ENCODE peak calls at places on chromosome 16, in six cellular contexts. X is esophagus muscularis mucosa, G is pancreas, I is spleen, Y is H1, L is SK-N-SH. K is an unnamed sample.

GRCh38 chr16:65523258-65523950 is 401.5 kb upstream of the CDH11 start:
- DNase-seq in X (no peak), G (no peak), I (no peak), Y (no peak), L (no peak), K (no peak)

GRCh38 chr16:14491831-14492529 is 138.1 kb downstream of the PARN start:
- DNase-seq in X (peak), G (no peak), I (no peak), Y (no peak), L (no peak), K (no peak)

GRCh38 chr16:49532243-49532870 is 158.8 kb downstream of the C16orf78 start:
- DNase-seq in X (no peak), G (no peak), I (peak), Y (no peak), L (no peak), K (no peak)

GRCh38 chr16:80664226-80664625 is 123.4 kb downstream of the DYNLRB2 start:
- DNase-seq in X (peak), G (no peak), I (no peak), Y (no peak), L (no peak), K (no peak)

GRCh38 chr16:81553080-81553813 is 108.6 kb downstream of the CMIP start:
- DNase-seq in X (no peak), G (no peak), I (peak), Y (no peak), L (peak), K (peak)

GRCh38 chr16:77868478-77868877 is 80.1 kb downstream of the VAT1L start:
- DNase-seq in X (no peak), G (no peak), I (no peak), Y (no peak), L (no peak), K (no peak)

GRCh38 chr16:15592324-15592723 is 50.6 kb downstream of the MARF1 start:
- DNase-seq in X (no peak), G (no peak), I (peak), Y (no peak), L (no peak), K (no peak)

GRCh38 chr16:85955566-85955965 is 56.6 kb downstream of the IRF8 start:
- DNase-seq in X (no peak), G (no peak), I (no peak), Y (no peak), L (no peak), K (no peak)

GRCh38 chr16:50665128-50665878 is 15.8 kb downstream of the SNX20 start:
- DNase-seq in X (peak), G (peak), I (peak), Y (peak), L (peak), K (peak)

GRCh38 chr16:88374736-88375135 is 8.0 kb upstream of the ZNF469 start:
- DNase-seq in X (no peak), G (no peak), I (peak), Y (no peak), L (peak), K (peak)

GRCh38 chr16:88372522-88372921 is 10.2 kb upstream of the ZNF469 start:
- DNase-seq in X (no peak), G (no peak), I (no peak), Y (no peak), L (no peak), K (no peak)

GRCh38 chr16:88373927-88374492 is 8.7 kb upstream of the ZNF469 start:
- DNase-seq in X (no peak), G (no peak), I (peak), Y (no peak), L (no peak), K (no peak)

GRCh38 chr16:88375236-88376052 is 7.3 kb upstream of the ZNF469 start:
- DNase-seq in X (no peak), G (no peak), I (peak), Y (no peak), L (peak), K (peak)

DNA sequence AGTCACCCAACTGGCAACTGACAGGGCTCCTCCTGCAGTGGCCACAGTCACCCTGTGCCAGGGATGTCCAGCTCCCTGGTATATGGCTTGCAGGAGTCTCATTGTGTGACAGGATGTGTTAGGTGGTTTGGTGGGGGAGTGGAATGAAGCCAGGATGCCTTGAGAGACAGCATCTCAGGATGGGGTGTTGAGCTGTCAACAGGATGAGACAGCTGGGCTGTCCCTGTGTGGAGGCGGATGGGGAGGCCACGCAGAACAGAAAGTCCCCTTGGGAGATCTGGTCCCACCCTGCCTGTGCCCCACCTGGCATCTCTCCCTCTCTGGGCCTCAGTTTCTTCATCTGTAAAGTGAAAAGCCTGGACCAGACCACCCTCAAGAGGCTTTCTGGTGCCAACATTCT is 9.5 kb upstream of the ZNF469 start:
- DNase-seq in X (no peak), G (no peak), I (peak), Y (no peak), L (no peak), K (no peak)
- H3K27ac ChIP-seq in X (no peak), G (no peak), I (no peak), Y (no peak), L (no peak), K (no peak)

DNA sequence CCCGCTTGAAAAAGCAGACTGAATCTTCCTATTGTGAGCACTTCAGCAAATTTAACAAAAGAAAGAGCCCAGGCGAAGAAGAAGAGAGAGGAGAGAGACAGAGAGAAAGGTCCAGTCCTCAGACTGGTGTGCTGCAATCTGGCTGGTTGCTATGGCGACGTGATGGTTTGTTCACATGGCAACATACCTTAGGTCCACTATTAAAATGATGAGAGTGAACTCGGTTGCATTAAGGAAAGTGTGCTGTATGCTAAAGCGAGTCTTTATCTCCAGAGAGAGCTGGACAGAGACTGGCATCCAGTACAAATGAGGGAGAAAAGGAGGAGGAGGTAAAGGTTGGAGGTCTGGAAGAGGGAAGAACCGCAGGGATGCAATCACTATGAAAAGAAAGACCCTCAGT is 271.8 kb upstream of the ZFHX3 start:
- DNase-seq in X (no peak), G (no peak), I (no peak), Y (no peak), L (peak), K (no peak)
- H3K27ac ChIP-seq in X (no peak), G (no peak), I (no peak), Y (no peak), L (no peak), K (no peak)

GRCh38 chr16:11554054-11554453 is 32.7 kb downstream of the LITAF start:
- DNase-seq in X (no peak), G (no peak), I (no peak), Y (no peak), L (no peak), K (peak)

GRCh38 chr16:11553371-11553770 is 33.3 kb downstream of the LITAF start:
- DNase-seq in X (no peak), G (no peak), I (no peak), Y (no peak), L (no peak), K (peak)

GRCh38 chr16:11550651-11551498 is 35.8 kb downstream of the LITAF start:
- DNase-seq in X (no peak), G (no peak), I (no peak), Y (no peak), L (no peak), K (peak)

GRCh38 chr16:11552445-11552844 is 34.3 kb downstream of the LITAF start:
- DNase-seq in X (no peak), G (no peak), I (no peak), Y (no peak), L (no peak), K (peak)

GRCh38 chr16:11551842-11552241 is 34.9 kb downstream of the LITAF start:
- DNase-seq in X (no peak), G (no peak), I (no peak), Y (no peak), L (no peak), K (peak)
- H3K27ac ChIP-seq in X (peak), G (peak), I (no peak), Y (no peak), L (no peak), K (peak)

GRCh38 chr16:74726736-74727135 is 26.1 kb upstream of the MLKL start:
- DNase-seq in X (no peak), G (no peak), I (no peak), Y (peak), L (no peak), K (no peak)

GRCh38 chr16:74731853-74732477 is 31.3 kb upstream of the MLKL start:
- DNase-seq in X (no peak), G (no peak), I (no peak), Y (no peak), L (no peak), K (no peak)

GRCh38 chr16:74727903-74728302 is 27.2 kb upstream of the MLKL start:
- DNase-seq in X (no peak), G (no peak), I (no peak), Y (no peak), L (no peak), K (no peak)

GRCh38 chr16:74732951-74733350 is 32.3 kb upstream of the MLKL start:
- DNase-seq in X (no peak), G (no peak), I (peak), Y (no peak), L (no peak), K (no peak)

DNA sequence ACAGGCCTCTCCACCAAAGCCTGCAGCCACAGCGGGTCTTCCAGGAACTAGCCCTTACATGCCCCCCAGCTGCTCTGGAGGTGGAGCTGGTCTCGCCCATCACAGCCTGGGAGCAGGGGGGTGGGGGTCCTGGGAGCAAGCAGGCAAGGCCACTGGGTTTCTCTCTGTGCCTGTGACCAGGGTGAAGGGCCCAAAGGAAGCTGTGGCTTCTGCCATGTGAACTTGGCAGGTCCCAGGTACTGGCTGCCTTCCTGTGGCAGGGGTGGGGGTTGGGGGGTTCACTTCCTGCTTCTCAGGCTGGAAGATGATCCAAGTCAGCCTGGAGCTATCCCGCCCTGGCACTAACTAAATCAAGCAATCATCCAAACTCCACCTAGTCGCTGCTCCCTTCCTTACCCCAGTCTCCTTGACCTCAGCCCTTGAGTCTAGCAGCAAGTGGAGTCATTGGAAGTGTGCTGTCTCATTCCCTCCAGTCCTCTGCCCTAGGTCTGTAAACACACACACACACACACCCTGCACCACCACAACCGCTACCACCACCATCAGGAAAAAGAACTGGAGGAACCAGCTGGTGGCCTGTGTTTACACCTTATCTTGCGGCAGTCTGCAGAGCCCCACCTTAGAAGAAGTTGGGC is 29.5 kb upstream of the MLKL start:
- DNase-seq in X (no peak), G (peak), I (no peak), Y (no peak), L (no peak), K (no peak)
- H3K27ac ChIP-seq in X (no peak), G (peak), I (no peak), Y (no peak), L (no peak), K (no peak)

GRCh38 chr16:48382131-48382530 is 3.1 kb downstream of the SIAH1 start:
- DNase-seq in X (no peak), G (no peak), I (no peak), Y (no peak), L (no peak), K (no peak)
- H3K27ac ChIP-seq in X (no peak), G (no peak), I (no peak), Y (no peak), L (no peak), K (peak)

DNA sequence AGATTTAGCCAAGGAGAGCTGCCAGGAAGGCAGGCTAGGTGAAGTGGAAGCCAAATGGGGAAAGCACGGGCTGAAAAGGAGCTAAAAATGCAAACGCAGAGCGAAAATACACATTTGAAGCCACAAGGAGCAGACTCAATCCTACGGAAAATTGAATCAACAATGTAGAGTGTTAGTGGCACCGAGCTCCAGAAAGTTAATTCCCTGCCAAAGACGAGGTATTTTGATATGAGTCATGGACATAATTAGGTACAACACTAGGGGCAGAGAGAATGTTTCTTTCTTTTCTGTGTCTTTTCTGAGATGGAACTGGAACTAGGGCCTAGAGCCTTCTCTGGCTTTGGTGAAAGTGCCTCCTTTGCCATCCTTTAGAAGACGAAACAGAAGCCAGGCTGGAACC is 20.7 kb downstream of the GSG1L start:
- DNase-seq in X (no peak), G (no peak), I (no peak), Y (no peak), L (no peak), K (no peak)
- H3K27ac ChIP-seq in X (peak), G (no peak), I (no peak), Y (no peak), L (no peak), K (no peak)

GRCh38 chr16:67917852-67918236 is 13.8 kb downstream of the CTRL start:
- DNase-seq in X (no peak), G (no peak), I (no peak), Y (no peak), L (no peak), K (no peak)
- H3K27ac ChIP-seq in X (peak), G (no peak), I (no peak), Y (no peak), L (peak), K (no peak)

DNA sequence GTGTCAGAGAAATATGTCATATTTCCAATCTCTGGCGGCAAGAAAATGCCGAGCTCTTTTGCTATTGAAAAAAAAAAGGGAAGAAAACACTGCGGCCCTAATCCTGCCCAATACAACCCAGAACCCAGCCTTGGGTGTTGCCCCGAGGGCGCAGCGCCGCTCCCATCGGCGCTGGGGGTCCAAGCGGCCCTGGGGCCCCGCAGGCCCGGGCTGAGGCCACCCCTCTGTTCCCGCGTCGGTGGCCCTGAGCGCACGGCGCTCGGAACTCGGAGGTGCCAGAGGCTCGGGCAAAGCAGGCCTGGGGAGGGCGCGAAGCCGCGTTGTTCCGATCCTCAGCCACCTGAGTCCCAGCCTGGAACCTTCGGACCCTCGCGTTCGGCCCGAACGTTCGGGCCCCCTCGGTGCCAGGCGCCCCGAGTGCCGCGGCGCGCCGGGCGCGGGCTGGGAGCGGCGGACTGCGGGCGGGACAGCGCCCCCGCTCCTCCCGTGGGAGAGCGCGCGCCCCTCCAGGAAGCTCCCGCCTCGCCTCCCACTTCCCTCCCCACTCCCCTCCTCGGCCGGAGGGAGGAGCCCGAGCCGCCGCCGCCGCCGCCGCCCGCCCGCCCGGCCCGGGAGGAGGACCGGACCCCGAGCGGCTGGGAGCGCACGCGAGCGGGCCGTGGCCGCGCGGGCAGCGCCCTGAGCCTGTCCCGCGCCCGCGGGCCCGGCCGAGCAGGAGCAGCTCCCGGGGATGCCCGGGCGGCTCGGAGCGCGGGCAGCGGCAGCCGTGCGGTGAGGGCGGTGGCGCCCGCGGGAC is at the start of gene CPNE2:
- DNase-seq in X (no peak), G (peak), I (peak), Y (no peak), L (peak), K (peak)
- H3K27ac ChIP-seq in X (peak), G (peak), I (peak), Y (no peak), L (peak), K (peak)

GRCh38 chr16:56605475-56605874 is 2.9 kb upstream of the MT2A start:
- DNase-seq in X (no peak), G (no peak), I (no peak), Y (no peak), L (no peak), K (no peak)
- H3K27ac ChIP-seq in X (peak), G (no peak), I (peak), Y (no peak), L (no peak), K (peak)

DNA sequence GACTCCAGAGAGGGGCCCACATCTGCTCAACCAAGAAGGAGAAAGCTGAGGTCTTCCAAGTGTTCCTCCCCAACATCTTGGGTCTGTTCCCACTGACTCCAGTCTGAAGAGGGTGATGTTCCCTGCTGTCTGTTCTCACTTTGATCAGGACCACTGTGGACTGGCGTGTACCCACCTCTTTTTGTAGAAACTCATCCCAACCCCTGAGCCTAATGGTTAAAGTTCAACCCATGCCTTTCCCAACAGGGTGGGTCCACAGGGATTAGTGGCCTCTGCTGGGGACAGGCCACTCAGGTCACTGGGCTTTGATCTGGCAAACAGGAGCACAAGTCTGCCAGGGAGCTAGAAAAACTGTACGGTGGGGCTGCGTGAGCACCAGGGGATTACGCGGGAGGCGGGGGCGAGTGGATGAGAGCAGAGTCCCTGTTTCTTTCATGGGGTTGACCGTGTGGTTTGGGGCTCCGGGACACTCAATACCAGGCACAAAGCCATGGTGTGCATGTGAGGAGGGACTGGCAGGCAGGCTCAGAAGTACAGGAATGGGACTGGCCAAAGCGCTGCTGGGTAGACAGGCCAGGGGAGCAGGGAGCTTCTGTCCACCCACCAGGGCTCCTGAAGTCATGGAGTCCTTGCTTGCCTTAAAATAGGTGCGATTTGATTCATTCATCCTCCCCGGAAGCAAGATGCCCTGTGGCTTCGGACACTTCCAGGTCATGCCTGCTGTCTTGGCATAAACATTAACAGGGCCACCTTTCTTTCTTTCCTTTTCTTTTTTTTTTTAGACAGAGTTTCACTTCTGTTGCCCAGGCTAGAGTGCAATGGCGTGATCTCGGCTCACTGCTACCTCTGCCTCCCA is at the start of gene CA5A:
- DNase-seq in X (no peak), G (no peak), I (no peak), Y (no peak), L (no peak), K (peak)
- H3K27ac ChIP-seq in X (no peak), G (no peak), I (no peak), Y (no peak), L (no peak), K (peak)

K was measured in right lobe of liver.